ENCODE peak calls at places on chromosomes 16 and 17, in six cellular contexts. S is CD8-positive, alpha-beta T cell; N is Peyer's patch; J is HCT116; X is body of pancreas; K is transverse colon. I is an unnamed sample.
A peak's percentile ranks its signal among the peaks of the same experiment; 100 is the strongest.

GRCh38 chr17:76722279-76722678 is 4.1 kb downstream of the JMJD6 start:
- DNase-seq in K (no peak), J (no peak), N (no peak), S (no peak), X (no peak), I (no peak)

GRCh38 chr16:19555186-19555937 is at the start of gene VPS35L:
- DNase-seq in K (peak; percentile 98), X (peak; percentile 98), S (peak; percentile 98), N (peak; percentile 98), J (peak; percentile 91), I (peak; percentile 98)

GRCh38 chr17:41140360-41141132 is at the start of gene KRTAP4-6:
- DNase-seq in N (no peak), K (no peak), X (no peak), J (no peak), S (no peak), I (no peak)

GRCh38 chr17:49003557-49004511 is 6.6 kb downstream of the IGF2BP1 start:
- DNase-seq in X (no peak), K (no peak), S (no peak), J (no peak), N (no peak), I (no peak)

GRCh38 chr17:77869665-77870132 is 88.8 kb upstream of the TNRC6C start:
- DNase-seq in K (peak; percentile 51), X (no peak), N (peak; percentile 90), S (no peak), J (no peak), I (no peak)

GRCh38 chr17:57911834-57912673 is 43.2 kb downstream of the CUEDC1 start:
- DNase-seq in S (no peak), J (peak; percentile 87), X (peak; percentile 99), N (peak; percentile 84), K (peak; percentile 92), I (peak; percentile 60)

GRCh38 chr17:57481901-57482300 is 225.6 kb downstream of the MSI2 start:
- DNase-seq in S (no peak), N (no peak), K (no peak), J (no peak), X (no peak), I (no peak)

GRCh38 chr16:5706206-5706605 is 608.6 kb upstream of the EEF2KMT start:
- DNase-seq in K (no peak), N (no peak), J (no peak), S (no peak), X (no peak), I (no peak)

GRCh38 chr17:5226940-5227878 is 7.5 kb downstream of the SCIMP start:
- DNase-seq in J (no peak), X (no peak), N (peak; percentile 82), K (no peak), S (peak; percentile 32), I (no peak)

DNA sequence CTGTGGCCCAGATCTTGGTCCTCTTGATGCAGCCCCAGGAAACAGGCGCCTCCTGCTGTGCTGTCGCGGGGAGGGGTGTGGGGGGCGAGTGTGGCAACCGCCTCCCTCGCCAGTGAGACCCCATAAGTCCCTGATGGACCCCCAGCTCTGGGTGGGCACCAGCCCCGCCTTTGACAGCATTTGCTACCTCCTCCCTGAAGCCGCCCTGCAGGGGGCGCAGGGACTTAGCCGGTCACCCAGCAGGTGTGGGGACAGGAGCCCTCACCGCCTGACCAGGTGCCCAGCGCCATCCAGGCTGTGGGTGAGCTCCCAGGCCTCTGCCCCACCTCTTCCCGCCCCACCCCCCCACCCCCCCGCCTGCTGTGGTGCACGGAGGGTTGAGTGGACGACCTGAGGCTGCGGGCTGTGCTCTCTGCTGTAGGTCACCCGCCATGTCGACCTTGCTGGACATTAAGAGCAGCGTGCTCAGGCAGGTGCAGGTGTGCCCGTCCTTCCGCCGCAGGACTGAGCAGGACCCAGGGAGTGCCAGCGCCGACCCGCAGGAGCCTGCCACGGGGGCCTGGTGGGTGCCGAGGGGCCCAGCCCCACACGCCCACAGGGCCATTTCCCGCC is 4.8 kb downstream of the BAIAP3 start:
- DNase-seq in K (peak; percentile 70), X (peak; percentile 73), S (peak; percentile 39), N (peak; percentile 80), J (no peak), I (peak; percentile 78)
- H3K4me3 ChIP-seq in K (no peak overlapping the region), X (no peak overlapping the region), S (no peak overlapping the region), N (no peak overlapping the region), J (no peak overlapping the region), I (no peak overlapping the region)

GRCh38 chr16:67990018-67990386 is 9.3 kb downstream of the DPEP2 start:
- DNase-seq in S (no peak), X (no peak), N (no peak), J (no peak), K (no peak), I (no peak)

GRCh38 chr16:67989322-67990017 is 9.2 kb upstream of the DPEP3 start:
- DNase-seq in J (no peak), S (no peak), K (no peak), N (no peak), X (no peak), I (no peak)

GRCh38 chr16:67987460-67988160 is 7.3 kb upstream of the DPEP3 start:
- DNase-seq in J (no peak), X (no peak), K (no peak), S (no peak), N (no peak), I (no peak)

GRCh38 chr16:67986949-67987348 is 6.7 kb upstream of the DPEP3 start:
- DNase-seq in S (no peak), K (no peak), X (no peak), J (no peak), N (no peak), I (no peak)

GRCh38 chr16:67988675-67989074 is 8.4 kb upstream of the DPEP3 start:
- DNase-seq in J (no peak), K (no peak), N (no peak), X (no peak), S (no peak), I (no peak)
- TF ChIP-seq CTCF in J (no peak), K (no peak), N (no peak), X (no peak), S (no peak), I (no peak)

GRCh38 chr16:46621902-46622676 is 910 bp upstream of the SHCBP1 start:
- DNase-seq in S (no peak), K (no peak), J (no peak), X (no peak), N (no peak), I (no peak)
- H3K4me3 ChIP-seq in S (no peak overlapping the region), K (no peak overlapping the region), J (no peak overlapping the region), X (no peak overlapping the region), N (no peak overlapping the region), I (no peak overlapping the region)

DNA sequence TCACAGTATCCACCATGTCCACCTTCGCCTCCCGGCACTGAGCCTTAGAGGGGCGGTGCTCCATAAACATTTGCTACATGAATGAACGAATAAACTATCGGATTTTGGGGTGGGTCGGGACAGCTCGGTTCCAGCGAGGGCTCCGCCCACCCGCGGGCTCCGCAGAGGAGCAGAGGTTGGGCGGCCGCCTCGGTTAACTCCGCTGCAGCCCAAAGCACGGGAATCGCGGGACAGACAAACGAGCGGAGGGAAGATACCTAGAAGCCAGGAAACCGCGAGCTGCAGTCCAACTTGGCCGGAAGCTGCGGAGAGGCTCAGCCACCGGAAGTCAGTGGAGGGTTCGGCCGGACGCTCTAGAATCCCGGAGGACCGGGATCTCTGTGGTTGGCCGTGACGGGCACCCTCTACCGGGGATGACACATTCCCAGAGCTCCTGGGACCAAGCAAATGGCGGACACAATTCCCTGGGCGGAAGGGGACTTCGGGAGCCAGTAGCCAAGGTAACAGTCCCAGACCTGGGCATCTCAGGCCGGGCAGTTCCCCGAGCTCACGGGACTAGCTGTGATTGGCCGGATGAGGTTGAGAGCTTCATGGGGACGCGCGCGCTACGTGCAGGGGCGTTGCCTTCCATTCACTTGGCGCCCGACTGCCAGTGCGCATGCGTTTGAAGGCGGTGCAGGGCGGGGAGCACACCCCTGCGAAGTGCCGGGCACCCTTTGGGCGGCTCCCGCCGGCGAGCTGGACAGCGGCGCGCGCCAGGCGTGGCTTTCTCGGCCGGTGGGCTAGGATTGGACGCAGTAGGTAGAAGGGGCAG is 489 bp upstream of the MAPK7 start:
- DNase-seq in N (peak; percentile 98), X (peak; percentile 98), J (peak; percentile 96), K (peak; percentile 99), S (peak; percentile 88), I (peak; percentile 94)
- TF ChIP-seq CTCF in N (no peak), X (no peak), J (no peak), K (no peak), S (no peak), I (no peak)

GRCh38 chr17:64411999-64412771 is 21.5 kb upstream of the PECAM1 start:
- DNase-seq in N (peak; percentile 73), S (no peak), K (peak; percentile 41), J (no peak), X (peak; percentile 21), I (no peak)
- H3K4me3 ChIP-seq in N (peak overlapping the region; percentile 7), S (no peak overlapping the region), K (no peak overlapping the region), J (no peak overlapping the region), X (no peak overlapping the region), I (peak overlapping the region; percentile 23)

GRCh38 chr16:4379001-4379688 is 7.5 kb downstream of the VASN start:
- DNase-seq in K (no peak), N (no peak), S (no peak), X (peak; percentile 22), J (no peak), I (no peak)

GRCh38 chr16:4376820-4377572 is 5.3 kb downstream of the VASN start:
- DNase-seq in S (no peak), K (no peak), N (no peak), X (peak; percentile 18), J (no peak), I (no peak)

GRCh38 chr16:4376126-4376819 is 4.6 kb downstream of the VASN start:
- DNase-seq in X (peak; percentile 97), J (no peak), K (peak; percentile 76), N (peak; percentile 75), S (no peak), I (peak; percentile 71)

GRCh38 chr16:4378202-4378666 is 6.6 kb downstream of the VASN start:
- DNase-seq in S (no peak), N (no peak), J (no peak), X (peak; percentile 19), K (no peak), I (peak; percentile 13)

DNA sequence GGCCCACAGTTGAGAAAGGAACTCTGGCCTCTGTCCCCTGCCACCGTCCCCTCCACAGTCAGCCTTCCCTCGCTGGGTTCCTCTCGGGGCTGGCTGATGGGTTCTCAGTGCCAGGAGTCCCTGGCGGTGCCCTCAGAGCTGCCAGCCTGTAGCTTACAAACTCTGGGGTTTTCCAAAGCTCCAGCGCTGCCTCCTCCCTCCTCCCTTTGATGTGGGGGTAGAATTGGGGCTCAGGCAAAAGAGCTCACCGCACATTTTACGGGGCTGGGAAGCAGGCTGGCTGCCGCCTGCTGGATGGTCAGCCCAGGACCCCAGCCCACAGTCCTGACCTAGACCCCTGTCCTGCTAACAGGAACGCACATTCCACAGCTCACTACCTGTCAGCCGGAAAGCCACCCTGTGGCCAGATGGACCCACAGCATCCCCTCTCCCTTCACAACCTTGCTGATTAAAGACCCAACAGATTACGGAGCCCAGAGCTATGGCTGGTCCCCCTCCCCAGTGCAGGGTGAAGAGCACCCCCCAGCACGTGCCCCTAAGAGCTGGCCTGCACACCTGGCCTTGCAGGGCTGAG is 6.0 kb downstream of the VASN start:
- DNase-seq in N (no peak), S (no peak), K (no peak), J (no peak), X (peak; percentile 38), I (no peak)
- TF ChIP-seq CTCF in N (no peak), S (no peak), K (no peak), J (no peak), X (peak; percentile 27), I (peak; percentile 23)

I was measured in BE2C.